ENCODE peak calls at places on chromosome 9, in five cellular contexts. D, I, Y, C and E are unnamed samples.

GRCh38 chr9:479951-480350 is 265.3 kb downstream of the DOCK8 start:
- DNase-seq in D (no peak), C (no peak), Y (no peak), I (no peak), E (no peak)

GRCh38 chr9:100639851-100640250 is 62.0 kb downstream of the CAVIN4 start:
- DNase-seq in D (no peak), C (no peak), Y (no peak), I (no peak), E (no peak)

GRCh38 chr9:35552837-35553236 is 52.2 kb upstream of the TESK1 start:
- DNase-seq in D (no peak), C (peak), I (no peak), Y (no peak), E (no peak)

GRCh38 chr9:137295313-137296213 is 6.5 kb downstream of the NRARP start:
- DNase-seq in C (no peak), D (no peak), I (no peak), Y (peak), E (no peak)

GRCh38 chr9:100856238-100856637 is 172.3 kb upstream of the PLPPR1 start:
- DNase-seq in D (no peak), C (no peak), Y (peak), I (no peak), E (no peak)

GRCh38 chr9:98995059-98995665 is 51.5 kb downstream of the COL15A1 start:
- DNase-seq in I (no peak), C (peak), D (peak), Y (peak), E (no peak)

GRCh38 chr9:71607571-71607970 is 160.7 kb downstream of the CEMIP2 start:
- DNase-seq in C (peak), I (no peak), D (no peak), Y (no peak), E (no peak)

GRCh38 chr9:16970321-16970720 is 99.9 kb upstream of the BNC2 start:
- DNase-seq in Y (no peak), I (no peak), D (no peak), C (peak), E (no peak)

GRCh38 chr9:135960328-135961276 is 571 bp downstream of the UBAC1 start:
- DNase-seq in Y (peak), D (no peak), I (peak), C (peak), E (no peak)

GRCh38 chr9:13674926-13675637 is 395.6 kb upstream of the MPDZ start:
- DNase-seq in Y (no peak), C (no peak), I (no peak), D (no peak), E (no peak)

GRCh38 chr9:119639287-119639955 is 270.2 kb upstream of the BRINP1 start:
- DNase-seq in C (peak), Y (no peak), I (no peak), D (no peak), E (peak)

GRCh38 chr9:126147186-126147585 is 179.4 kb upstream of the MVB12B start:
- DNase-seq in D (no peak), Y (no peak), C (no peak), I (no peak), E (no peak)

GRCh38 chr9:95313010-95313498 is 4.5 kb downstream of the FANCC start:
- DNase-seq in D (peak), Y (peak), I (peak), C (peak), E (peak)

GRCh38 chr9:77221431-77221830 is 44.1 kb downstream of the VPS13A start:
- DNase-seq in D (no peak), Y (no peak), I (no peak), C (no peak), E (peak)

GRCh38 chr9:134163374-134164196 is 779 bp downstream of the RNU6ATAC start:
- DNase-seq in D (peak), Y (peak), C (peak), I (peak), E (no peak)

GRCh38 chr9:134544388-134545212 is 97.0 kb upstream of the COL5A1 start:
- DNase-seq in C (peak), D (peak), I (no peak), Y (no peak), E (no peak)

GRCh38 chr9:124780757-124781151 is 3.8 kb downstream of the OLFML2A start:
- DNase-seq in I (peak), D (no peak), C (no peak), Y (no peak), E (no peak)

GRCh38 chr9:88651682-88652633 is 117.0 kb downstream of the NXNL2 start:
- DNase-seq in I (peak), C (peak), Y (peak), D (peak), E (peak)

GRCh38 chr9:119722384-119722783 is 353.1 kb upstream of the BRINP1 start:
- DNase-seq in I (no peak), C (no peak), Y (no peak), D (no peak), E (no peak)

GRCh38 chr9:136015656-136016055 is 54.5 kb upstream of the UBAC1 start:
- DNase-seq in I (no peak), C (no peak), D (peak), Y (peak), E (no peak)

GRCh38 chr9:75889977-75890540 is 414 bp upstream of the PCSK5 start:
- DNase-seq in Y (peak), I (no peak), D (peak), C (peak), E (peak)

GRCh38 chr9:102631559-102631958 is 363.6 kb upstream of the CYLC2 start:
- DNase-seq in D (no peak), C (peak), I (no peak), Y (no peak), E (no peak)

GRCh38 chr9:89658931-89659330 is 54.1 kb downstream of the GADD45G start:
- DNase-seq in D (no peak), I (no peak), Y (no peak), C (no peak), E (no peak)

GRCh38 chr9:28249424-28249823 is 676.1 kb upstream of the C9orf72 start:
- DNase-seq in C (no peak), Y (no peak), I (no peak), D (no peak), E (no peak)

GRCh38 chr9:121200346-121200745 is 1.3 kb downstream of the RAB14 start:
- DNase-seq in Y (no peak), I (no peak), D (no peak), C (no peak), E (no peak)

GRCh38 chr9:19290103-19290502 is 59.6 kb downstream of the DENND4C start:
- DNase-seq in C (no peak), Y (no peak), I (no peak), D (no peak), E (no peak)

GRCh38 chr9:108161520-108161919 is 672.0 kb upstream of the KLF4 start:
- DNase-seq in I (no peak), D (no peak), C (no peak), Y (no peak), E (no peak)
- H3K4me3 ChIP-seq in I (no peak), D (no peak), C (no peak), Y (no peak), E (no peak)

DNA sequence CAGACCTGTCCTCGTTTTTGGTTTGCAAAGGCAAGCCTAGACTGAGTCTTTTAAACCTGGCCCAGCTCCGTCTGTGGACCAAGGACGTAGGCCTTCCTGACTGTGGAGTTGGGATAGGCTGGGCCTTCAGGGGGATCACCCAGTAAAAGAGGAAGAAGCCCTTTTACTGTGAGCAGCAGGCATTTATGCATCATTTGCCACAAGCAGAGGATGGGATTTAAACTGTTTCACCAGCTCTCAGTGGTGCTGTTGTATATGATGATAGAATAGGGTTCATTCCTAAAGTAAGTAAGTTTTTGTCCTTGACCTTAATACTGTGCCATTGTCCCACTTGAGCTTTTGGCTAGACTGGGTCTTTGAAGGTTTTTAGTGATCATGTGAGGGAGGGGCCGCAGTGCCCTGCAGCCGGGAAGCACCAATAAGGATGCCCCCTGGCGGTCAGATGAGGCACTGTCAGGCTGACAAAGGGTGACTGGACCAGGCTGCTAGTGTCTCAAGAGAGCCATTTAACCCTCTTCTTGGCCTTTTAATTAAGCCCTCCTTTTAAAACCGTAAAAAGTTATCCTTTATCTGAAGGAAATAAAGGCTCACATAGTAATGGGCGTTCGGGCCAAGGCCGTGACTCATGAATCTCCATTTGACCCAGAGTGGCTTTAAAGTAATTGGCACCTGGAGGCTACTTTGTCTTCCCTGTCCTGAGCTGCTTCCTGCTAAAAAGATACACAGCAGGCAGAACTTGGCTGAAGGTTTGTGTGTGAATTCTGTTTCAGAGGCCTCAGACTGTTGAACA is 74.0 kb downstream of the UBAP1 start:
- DNase-seq in C (peak), D (peak), I (peak), Y (peak), E (no peak)
- TF ChIP-seq CTCF in C (peak), D (peak), I (peak), Y (peak), E (peak)

GRCh38 chr9:112421771-112422222 is 41.9 kb downstream of the HSDL2 start:
- DNase-seq in C (peak), Y (no peak), D (no peak), I (no peak), E (no peak)
- H3K4me3 ChIP-seq in C (no peak), Y (no peak), D (no peak), I (no peak), E (no peak)

GRCh38 chr9:93965830-93966577 is 10.8 kb upstream of the BARX1 start:
- DNase-seq in D (no peak), I (no peak), Y (peak), C (no peak), E (no peak)
- TF ChIP-seq CTCF in D (peak), I (no peak), Y (peak), C (no peak), E (no peak)

DNA sequence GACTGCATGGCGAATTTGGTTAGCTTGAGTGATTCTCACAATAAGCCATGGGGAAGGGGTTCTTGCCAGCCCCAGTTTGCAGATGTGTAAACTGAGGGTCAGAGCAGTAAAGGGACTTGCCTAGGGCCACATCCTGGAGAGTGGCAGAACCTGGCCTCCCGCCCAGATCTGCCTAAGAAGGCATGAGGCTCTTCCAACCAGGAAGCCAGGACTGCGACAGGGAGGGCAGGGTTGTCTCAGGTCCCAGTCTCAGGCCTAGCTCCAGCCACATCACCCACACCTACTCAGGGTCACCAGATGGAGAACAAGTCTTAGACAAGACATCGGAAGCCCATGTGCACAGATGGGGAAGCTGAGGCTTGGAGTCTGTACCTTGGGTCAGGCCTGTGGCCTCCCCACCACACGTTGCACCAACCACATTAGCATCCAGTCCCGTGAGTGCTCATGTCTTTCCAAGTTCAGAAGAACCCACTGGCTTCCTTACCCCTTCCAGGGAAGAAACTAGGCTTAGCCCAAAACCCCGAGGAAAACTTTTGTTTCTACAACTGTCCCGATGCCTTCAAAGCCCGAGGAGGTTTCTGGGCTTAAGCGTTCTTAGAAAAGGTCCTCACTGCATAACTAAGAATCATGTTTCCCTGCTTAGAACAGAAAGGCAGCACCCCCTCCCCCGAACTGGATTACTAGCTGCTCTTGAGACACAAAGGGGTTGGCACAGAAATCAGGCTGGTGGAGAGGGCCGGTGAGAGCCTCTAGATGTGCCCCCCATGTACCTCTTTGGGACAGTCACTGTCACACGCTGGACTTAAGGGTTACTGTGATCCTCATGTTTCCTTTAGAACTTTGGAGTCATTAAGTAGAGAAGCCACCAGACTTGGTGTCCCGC is 2.3 kb downstream of the FAM78A start:
- DNase-seq in Y (no peak), D (no peak), I (no peak), C (no peak), E (no peak)
- H3K4me3 ChIP-seq in Y (no peak), D (peak), I (peak), C (no peak), E (no peak)

DNA sequence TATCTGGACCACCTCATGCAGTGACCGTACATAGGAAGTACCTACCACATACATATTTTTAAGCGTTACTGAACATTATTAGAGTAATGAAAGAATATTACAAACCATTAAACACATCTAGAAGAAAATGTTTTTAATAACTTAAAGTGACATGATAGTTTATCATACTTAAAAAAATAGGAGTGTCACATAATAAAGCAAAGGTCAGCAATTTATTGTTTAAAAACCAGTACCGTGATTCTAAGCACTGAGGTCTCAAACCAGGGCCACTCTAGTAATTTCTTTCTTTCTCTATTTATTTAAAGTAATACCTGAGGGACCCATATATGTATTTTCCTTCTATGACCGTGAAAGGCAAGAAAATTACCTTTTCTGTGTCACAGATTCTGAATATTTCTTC is 216.0 kb downstream of the MLLT3 start:
- DNase-seq in Y (no peak), I (no peak), D (no peak), C (no peak), E (no peak)
- TF ChIP-seq CTCF in Y (no peak), I (no peak), D (no peak), C (no peak), E (no peak)

DNA sequence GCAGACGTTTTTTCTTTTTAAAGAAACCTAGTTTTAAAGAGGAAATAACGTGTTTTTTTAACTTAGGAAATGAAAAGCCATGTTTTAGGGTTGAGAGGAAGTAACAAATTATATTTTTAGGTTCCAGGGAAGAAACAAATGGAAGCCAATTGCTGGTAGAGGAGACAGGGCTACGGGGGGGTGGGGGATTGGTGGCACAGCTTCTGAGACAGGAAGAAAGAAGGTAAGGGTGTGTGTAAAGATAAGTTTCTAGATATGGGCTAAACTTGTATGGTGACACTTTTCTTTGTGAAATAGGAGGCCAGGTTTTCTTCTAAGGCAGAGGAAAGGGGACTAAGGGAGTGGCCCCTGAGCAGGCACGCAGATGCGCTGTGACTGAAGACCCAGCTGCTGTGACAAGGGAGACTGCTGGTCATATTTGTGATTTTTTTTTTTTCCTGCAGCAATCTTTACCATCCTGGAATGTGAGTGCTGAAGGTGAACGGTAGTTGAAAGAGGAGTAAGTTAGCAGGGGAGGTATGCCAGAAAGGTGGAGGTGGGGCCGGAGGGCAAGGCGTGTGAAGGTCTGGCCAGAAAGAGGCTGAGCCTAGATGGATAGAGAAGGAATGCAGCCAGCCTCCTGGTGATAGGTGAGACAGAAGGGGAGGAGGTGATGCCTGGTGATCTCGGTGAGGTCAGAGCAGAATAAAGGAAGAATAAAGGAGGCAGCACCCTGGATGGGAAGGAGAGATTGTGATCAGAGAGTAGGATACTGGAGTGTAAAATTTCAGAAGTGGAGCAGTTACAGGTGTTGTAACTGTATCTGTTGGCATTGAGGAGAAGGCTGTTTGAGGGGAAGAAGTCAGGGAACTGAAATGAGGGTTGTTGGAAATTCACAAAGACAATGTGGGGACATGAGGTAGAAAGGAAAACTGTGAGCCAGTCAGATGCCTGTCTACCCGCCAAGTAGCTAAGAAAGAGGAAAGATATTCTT is 1.7 kb downstream of the GNG10 start:
- DNase-seq in I (no peak), Y (no peak), D (no peak), C (no peak), E (no peak)
- H3K4me3 ChIP-seq in I (peak), Y (peak), D (peak), C (peak), E (peak)

GRCh38 chr9:21789541-21790037 is 12.8 kb upstream of the MTAP start:
- DNase-seq in D (no peak), Y (peak), C (peak), I (peak), E (peak)
- TF ChIP-seq CTCF in D (peak), Y (peak), C (peak), I (peak), E (peak)

DNA sequence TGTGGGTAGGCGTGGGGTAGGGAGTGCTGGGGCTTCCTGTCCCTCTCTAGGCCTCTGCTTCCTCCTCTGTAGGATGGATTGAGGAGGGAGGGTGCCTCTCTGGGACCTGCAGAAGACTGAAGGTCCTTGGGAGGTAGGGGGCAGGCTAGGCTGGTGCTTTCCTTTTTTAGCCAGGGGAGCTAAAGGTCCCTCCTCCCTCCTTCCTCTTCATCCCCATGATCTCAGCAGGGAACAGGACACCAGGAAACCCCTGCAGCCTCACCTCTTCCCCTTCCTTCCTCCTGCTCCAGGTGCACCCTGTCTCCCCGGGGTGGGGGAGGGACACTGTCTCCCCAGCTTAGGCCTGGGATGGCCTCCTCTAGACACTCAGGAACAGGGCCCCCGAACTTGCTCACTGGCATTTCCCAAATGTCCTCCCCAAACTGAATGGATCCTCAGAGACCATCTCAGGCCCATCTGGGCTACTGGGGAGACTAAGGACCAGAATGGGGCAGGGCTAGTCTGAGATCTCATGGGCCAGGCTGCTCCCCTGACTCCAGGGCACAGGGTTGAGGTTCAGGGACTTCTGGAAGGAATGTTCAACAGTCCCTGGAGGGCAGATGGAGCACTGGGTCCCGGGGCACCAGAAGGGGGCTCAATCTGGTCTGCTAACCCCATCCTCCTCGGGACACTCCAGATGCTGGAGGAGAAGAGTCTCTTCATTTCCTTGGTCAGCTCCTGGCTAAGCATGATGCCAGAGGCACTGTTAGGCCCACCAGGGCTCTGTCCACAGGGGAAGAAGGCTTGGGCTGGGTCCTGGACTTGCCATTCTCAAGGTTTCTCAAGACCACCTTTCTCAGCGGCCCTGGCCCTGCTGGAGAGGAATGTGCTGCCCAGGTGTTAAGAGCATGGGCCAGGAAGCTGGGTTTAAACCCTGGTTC is 8.2 kb downstream of the SH2D3C start:
- DNase-seq in Y (no peak), D (no peak), C (no peak), I (no peak), E (no peak)
- H3K4me3 ChIP-seq in Y (peak), D (peak), C (no peak), I (peak), E (peak)